ENCODE peak calls at places on chromosomes 5 and 9, in seven cellular contexts. One of them, this sample, is unnamed.

GRCh38 chr9:99595796-99596195 is 225.9 kb upstream of the NR4A3 start:
- DNase-seq in gastrocnemius medialis: no peak
- DNase-seq in dorsolateral prefrontal cortex: no peak
- DNase-seq in heart left ventricle: no peak
- DNase-seq in mesothelial cell of epicardium: no peak
- DNase-seq in endothelial cell: no peak
- DNase-seq in ovary: no peak
- DNase-seq in this sample: no peak

GRCh38 chr9:133126697-133127339 is 5.8 kb upstream of the RALGDS start:
- DNase-seq in gastrocnemius medialis: no peak
- DNase-seq in dorsolateral prefrontal cortex: peak; percentile 63
- DNase-seq in heart left ventricle: no peak
- DNase-seq in mesothelial cell of epicardium: no peak
- DNase-seq in endothelial cell: no peak
- DNase-seq in ovary: peak; percentile 50
- DNase-seq in this sample: no peak

GRCh38 chr5:14193496-14193895 is 50.4 kb downstream of the TRIO start:
- DNase-seq in gastrocnemius medialis: no peak
- DNase-seq in dorsolateral prefrontal cortex: no peak
- DNase-seq in heart left ventricle: no peak
- DNase-seq in mesothelial cell of epicardium: no peak
- DNase-seq in endothelial cell: no peak
- DNase-seq in ovary: no peak
- DNase-seq in this sample: no peak

GRCh38 chr5:16934123-16934522 is 2.0 kb downstream of the MYO10 start:
- DNase-seq in gastrocnemius medialis: no peak
- DNase-seq in dorsolateral prefrontal cortex: no peak
- DNase-seq in heart left ventricle: peak; percentile 37
- DNase-seq in mesothelial cell of epicardium: peak; percentile 56
- DNase-seq in endothelial cell: peak; percentile 87
- DNase-seq in ovary: peak; percentile 78
- DNase-seq in this sample: peak; percentile 82

GRCh38 chr9:129996161-129996849 is 46.7 kb downstream of the FNBP1 start:
- DNase-seq in gastrocnemius medialis: no peak
- DNase-seq in dorsolateral prefrontal cortex: no peak
- DNase-seq in heart left ventricle: no peak
- DNase-seq in mesothelial cell of epicardium: no peak
- DNase-seq in endothelial cell: no peak
- DNase-seq in ovary: no peak
- DNase-seq in this sample: no peak

GRCh38 chr9:133057006-133057405 is 4.8 kb upstream of the CEL start:
- DNase-seq in gastrocnemius medialis: no peak
- DNase-seq in dorsolateral prefrontal cortex: no peak
- DNase-seq in heart left ventricle: no peak
- DNase-seq in mesothelial cell of epicardium: no peak
- DNase-seq in endothelial cell: no peak
- DNase-seq in ovary: no peak
- DNase-seq in this sample: no peak

GRCh38 chr9:5509573-5509972 is 758 bp upstream of the PDCD1LG2 start:
- DNase-seq in gastrocnemius medialis: no peak
- DNase-seq in dorsolateral prefrontal cortex: no peak
- DNase-seq in heart left ventricle: no peak
- DNase-seq in mesothelial cell of epicardium: no peak
- DNase-seq in endothelial cell: no peak
- DNase-seq in ovary: no peak
- DNase-seq in this sample: no peak

GRCh38 chr5:150596313-150596712 is 44.1 kb upstream of the SYNPO start:
- DNase-seq in gastrocnemius medialis: no peak
- DNase-seq in dorsolateral prefrontal cortex: no peak
- DNase-seq in heart left ventricle: no peak
- DNase-seq in mesothelial cell of epicardium: no peak
- DNase-seq in endothelial cell: no peak
- DNase-seq in ovary: no peak
- DNase-seq in this sample: no peak

GRCh38 chr9:137034039-137034708 is 2.3 kb upstream of the FUT7 start:
- DNase-seq in gastrocnemius medialis: no peak
- DNase-seq in dorsolateral prefrontal cortex: no peak
- DNase-seq in heart left ventricle: peak; percentile 61
- DNase-seq in mesothelial cell of epicardium: no peak
- DNase-seq in endothelial cell: no peak
- DNase-seq in ovary: no peak
- DNase-seq in this sample: no peak

GRCh38 chr9:87694236-87694755 is 31.6 kb upstream of the CTSL start:
- DNase-seq in gastrocnemius medialis: no peak
- DNase-seq in dorsolateral prefrontal cortex: no peak
- DNase-seq in heart left ventricle: no peak
- DNase-seq in mesothelial cell of epicardium: no peak
- DNase-seq in endothelial cell: no peak
- DNase-seq in ovary: no peak
- DNase-seq in this sample: no peak

GRCh38 chr9:100295240-100295639 is 57.5 kb downstream of the TEX10 start:
- DNase-seq in gastrocnemius medialis: no peak
- DNase-seq in dorsolateral prefrontal cortex: no peak
- DNase-seq in heart left ventricle: no peak
- DNase-seq in mesothelial cell of epicardium: no peak
- DNase-seq in endothelial cell: no peak
- DNase-seq in ovary: no peak
- DNase-seq in this sample: no peak

GRCh38 chr5:10595305-10595677 is 31.4 kb downstream of the ANKRD33B start:
- DNase-seq in gastrocnemius medialis: no peak
- DNase-seq in dorsolateral prefrontal cortex: no peak
- DNase-seq in heart left ventricle: no peak
- DNase-seq in mesothelial cell of epicardium: no peak
- DNase-seq in endothelial cell: no peak
- DNase-seq in ovary: no peak
- DNase-seq in this sample: no peak

GRCh38 chr9:75664597-75664996 is 225.9 kb upstream of the PCSK5 start:
- DNase-seq in gastrocnemius medialis: no peak
- DNase-seq in dorsolateral prefrontal cortex: no peak
- DNase-seq in heart left ventricle: no peak
- DNase-seq in mesothelial cell of epicardium: no peak
- DNase-seq in endothelial cell: no peak
- DNase-seq in ovary: no peak
- DNase-seq in this sample: no peak

GRCh38 chr5:172076783-172077244 is 70.4 kb upstream of the FBXW11 start:
- DNase-seq in gastrocnemius medialis: no peak
- DNase-seq in dorsolateral prefrontal cortex: no peak
- DNase-seq in heart left ventricle: no peak
- DNase-seq in mesothelial cell of epicardium: no peak
- DNase-seq in endothelial cell: no peak
- DNase-seq in ovary: no peak
- DNase-seq in this sample: no peak

GRCh38 chr9:114504341-114505186 is 709 bp downstream of the WHRN start:
- DNase-seq in gastrocnemius medialis: no peak
- DNase-seq in dorsolateral prefrontal cortex: peak; percentile 62
- DNase-seq in heart left ventricle: peak; percentile 45
- DNase-seq in mesothelial cell of epicardium: peak; percentile 42
- DNase-seq in endothelial cell: peak; percentile 72
- DNase-seq in ovary: peak; percentile 74
- DNase-seq in this sample: peak; percentile 42

GRCh38 chr5:45035991-45036390 is 227.2 kb downstream of the MRPS30 start:
- DNase-seq in gastrocnemius medialis: no peak
- DNase-seq in dorsolateral prefrontal cortex: no peak
- DNase-seq in heart left ventricle: no peak
- DNase-seq in mesothelial cell of epicardium: no peak
- DNase-seq in endothelial cell: no peak
- DNase-seq in ovary: no peak
- DNase-seq in this sample: no peak

GRCh38 chr5:587403-587802 is 24.7 kb upstream of the CEP72 start:
- DNase-seq in gastrocnemius medialis: no peak
- DNase-seq in dorsolateral prefrontal cortex: no peak
- DNase-seq in heart left ventricle: no peak
- DNase-seq in mesothelial cell of epicardium: no peak
- DNase-seq in endothelial cell: no peak
- DNase-seq in ovary: no peak
- DNase-seq in this sample: no peak

GRCh38 chr5:73093943-73094342 is 26.4 kb upstream of the TMEM171 start:
- DNase-seq in gastrocnemius medialis: no peak
- DNase-seq in dorsolateral prefrontal cortex: no peak
- DNase-seq in heart left ventricle: no peak
- DNase-seq in mesothelial cell of epicardium: no peak
- DNase-seq in endothelial cell: no peak
- DNase-seq in ovary: no peak
- DNase-seq in this sample: no peak

GRCh38 chr5:80246995-80247729 is 8.7 kb downstream of the SERINC5 start:
- DNase-seq in gastrocnemius medialis: peak; percentile 35
- DNase-seq in dorsolateral prefrontal cortex: no peak
- DNase-seq in heart left ventricle: peak; percentile 50
- DNase-seq in mesothelial cell of epicardium: no peak
- DNase-seq in endothelial cell: peak; percentile 25
- DNase-seq in ovary: no peak
- DNase-seq in this sample: no peak

GRCh38 chr9:72150172-72150571 is 932 bp downstream of the GDA start:
- DNase-seq in gastrocnemius medialis: no peak
- DNase-seq in dorsolateral prefrontal cortex: no peak
- DNase-seq in heart left ventricle: no peak
- DNase-seq in mesothelial cell of epicardium: no peak
- DNase-seq in endothelial cell: no peak
- DNase-seq in ovary: no peak
- DNase-seq in this sample: no peak

DNA sequence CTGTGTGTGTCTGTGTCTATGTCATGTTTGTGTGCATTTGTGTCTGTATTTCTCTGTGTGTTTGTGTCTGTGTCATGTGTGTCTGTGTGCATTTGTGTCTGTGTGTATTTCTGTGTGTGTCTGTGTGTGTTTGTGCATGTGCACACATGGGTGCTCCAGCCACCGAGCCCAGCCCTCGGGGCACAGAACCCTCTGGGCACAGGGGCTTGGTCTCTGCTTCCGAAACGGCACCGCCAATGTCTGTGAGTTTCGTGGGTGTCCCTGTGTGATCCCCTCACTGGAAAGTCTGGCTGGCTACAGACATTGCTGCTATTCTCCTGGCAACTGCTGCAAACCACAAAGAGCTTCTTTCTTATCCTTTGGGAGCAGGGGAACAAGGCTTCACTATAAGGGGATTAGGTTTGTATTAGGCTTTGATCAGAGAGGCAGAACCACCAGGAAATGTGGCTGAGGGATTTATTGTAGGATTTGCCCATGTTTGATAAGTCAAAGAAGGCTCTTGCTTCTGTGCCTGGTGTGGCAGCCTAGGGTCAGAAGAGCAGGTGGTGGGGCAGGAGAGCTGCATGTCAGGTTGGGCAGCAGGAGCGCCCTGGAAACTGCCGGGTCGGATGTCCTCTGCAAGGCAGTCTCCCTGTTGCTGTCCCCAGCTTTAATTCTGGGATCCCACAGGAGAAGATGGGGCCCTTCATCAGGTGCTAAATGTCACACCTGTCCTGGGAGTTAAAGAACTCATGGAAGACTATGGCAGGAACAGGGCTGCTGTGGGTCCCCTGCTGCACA is 39.6 kb upstream of the FCN1 start:
- DNase-seq in gastrocnemius medialis: no peak
- DNase-seq in dorsolateral prefrontal cortex: peak; percentile 33
- DNase-seq in heart left ventricle: no peak
- DNase-seq in mesothelial cell of epicardium: no peak
- DNase-seq in endothelial cell: no peak
- DNase-seq in ovary: no peak
- DNase-seq in this sample: no peak
- TF ChIP-seq CTCF in gastrocnemius medialis: no peak
- TF ChIP-seq CTCF in dorsolateral prefrontal cortex: no peak
- TF ChIP-seq CTCF in heart left ventricle: no peak
- TF ChIP-seq CTCF in mesothelial cell of epicardium: no peak
- TF ChIP-seq CTCF in endothelial cell: no peak
- TF ChIP-seq CTCF in ovary: no peak
- TF ChIP-seq CTCF in this sample: no peak

DNA sequence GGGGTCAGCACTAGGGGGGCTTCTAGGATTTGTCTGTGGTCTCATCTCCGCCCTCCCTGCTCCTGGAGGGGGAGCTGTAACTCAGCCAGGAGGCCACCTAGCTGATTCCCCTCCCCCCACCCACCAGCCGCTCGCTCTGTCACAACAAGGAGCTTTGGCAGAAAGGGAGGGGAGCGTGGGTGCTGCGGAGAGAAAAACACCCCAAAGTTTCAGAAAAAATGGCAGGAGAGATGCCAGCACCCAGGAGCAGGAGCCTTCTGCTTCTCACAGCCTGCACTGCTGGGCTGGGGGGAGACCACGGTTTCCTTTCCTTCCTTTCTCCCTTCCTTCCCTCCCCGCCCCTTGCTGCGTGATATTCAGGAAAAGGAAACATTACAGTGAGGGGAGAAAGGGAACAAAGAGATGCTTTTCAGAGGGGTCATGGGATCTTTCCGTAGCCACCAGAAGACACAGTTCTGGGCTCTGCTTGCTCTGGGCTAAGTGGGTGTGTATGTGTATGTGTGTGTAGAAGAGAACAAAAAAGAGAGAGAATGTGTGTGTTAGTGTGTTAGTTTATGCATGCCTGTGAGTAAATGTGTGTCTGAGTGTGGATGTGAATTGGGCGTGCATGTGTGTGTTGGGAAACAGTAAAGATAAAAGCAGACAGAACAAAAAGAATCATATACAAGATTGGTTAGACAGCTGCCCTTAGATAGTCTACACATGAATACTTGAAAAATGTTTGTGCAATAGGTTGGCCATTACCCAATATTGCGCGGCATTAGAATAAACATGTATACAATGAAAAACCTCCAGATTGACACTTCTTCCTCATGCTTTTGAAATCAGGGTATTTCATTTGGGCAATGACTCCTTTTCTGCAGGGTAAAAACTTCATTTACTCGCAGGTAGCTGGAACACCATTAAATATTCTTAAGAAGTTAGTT is 36.4 kb upstream of the HSPA9 start:
- DNase-seq in gastrocnemius medialis: no peak
- DNase-seq in dorsolateral prefrontal cortex: peak; percentile 65
- DNase-seq in heart left ventricle: no peak
- DNase-seq in mesothelial cell of epicardium: no peak
- DNase-seq in endothelial cell: peak; percentile 32
- DNase-seq in ovary: no peak
- DNase-seq in this sample: peak; percentile 41
- TF ChIP-seq CTCF in gastrocnemius medialis: no peak
- TF ChIP-seq CTCF in dorsolateral prefrontal cortex: no peak
- TF ChIP-seq CTCF in heart left ventricle: no peak
- TF ChIP-seq CTCF in mesothelial cell of epicardium: no peak
- TF ChIP-seq CTCF in endothelial cell: no peak
- TF ChIP-seq CTCF in ovary: no peak
- TF ChIP-seq CTCF in this sample: no peak

GRCh38 chr5:91122663-91123062 is 260.5 kb downstream of the ARRDC3 start:
- DNase-seq in gastrocnemius medialis: no peak
- DNase-seq in dorsolateral prefrontal cortex: no peak
- DNase-seq in heart left ventricle: no peak
- DNase-seq in mesothelial cell of epicardium: no peak
- DNase-seq in endothelial cell: no peak
- DNase-seq in ovary: no peak
- DNase-seq in this sample: no peak
- TF ChIP-seq CTCF in gastrocnemius medialis: no peak
- TF ChIP-seq CTCF in dorsolateral prefrontal cortex: no peak
- TF ChIP-seq CTCF in heart left ventricle: no peak
- TF ChIP-seq CTCF in mesothelial cell of epicardium: no peak
- TF ChIP-seq CTCF in endothelial cell: no peak
- TF ChIP-seq CTCF in ovary: no peak
- TF ChIP-seq CTCF in this sample: no peak

DNA sequence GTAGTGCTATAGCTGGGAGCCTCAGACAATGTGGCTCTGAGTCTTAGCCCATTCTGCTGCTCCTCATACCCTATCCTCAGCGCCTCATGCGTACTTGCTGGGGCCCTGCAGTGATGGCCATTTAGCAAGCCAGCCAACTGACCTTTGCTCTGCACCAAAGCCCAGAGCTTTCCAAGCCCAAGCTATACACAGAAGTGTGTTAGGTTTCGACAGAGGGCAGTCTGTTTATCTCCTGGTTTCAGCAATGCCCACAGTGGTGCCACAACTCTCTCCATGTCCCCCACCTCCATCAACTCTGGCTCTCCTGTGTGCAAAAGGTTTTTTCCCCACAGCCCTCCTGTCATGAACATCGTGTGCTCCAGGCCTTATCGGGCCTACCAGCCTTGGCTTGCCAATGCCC is 16.9 kb downstream of the GNG10 start:
- DNase-seq in gastrocnemius medialis: no peak
- DNase-seq in dorsolateral prefrontal cortex: no peak
- DNase-seq in heart left ventricle: no peak
- DNase-seq in mesothelial cell of epicardium: no peak
- DNase-seq in endothelial cell: no peak
- DNase-seq in ovary: no peak
- DNase-seq in this sample: no peak
- TF ChIP-seq CTCF in gastrocnemius medialis: no peak
- TF ChIP-seq CTCF in dorsolateral prefrontal cortex: no peak
- TF ChIP-seq CTCF in heart left ventricle: no peak
- TF ChIP-seq CTCF in mesothelial cell of epicardium: no peak
- TF ChIP-seq CTCF in endothelial cell: no peak
- TF ChIP-seq CTCF in ovary: no peak
- TF ChIP-seq CTCF in this sample: no peak

This sample was measured in neural crest cell.